ENCODE peak calls at places on chromosome 15, in seven cellular contexts. R is AG04450; Z is HFFc6; I is Calu3; U is tibial nerve; F is foreskin fibroblast; D is CD4-positive, alpha-beta T cell. T is an unnamed sample.

GRCh38 chr15:47736123-47736786 is 18.9 kb downstream of the SEMA6D start:
- DNase-seq in Z (no peak), R (no peak), D (no peak), I (no peak), F (no peak), U (no peak), T (no peak)

GRCh38 chr15:97234841-97235240 is 725.7 kb upstream of the ARRDC4 start:
- DNase-seq in D (no peak), Z (no peak), I (no peak), F (no peak), U (no peak), R (no peak), T (no peak)

GRCh38 chr15:58260186-58260910 is 122.2 kb downstream of the AQP9 start:
- DNase-seq in R (no peak), Z (no peak), U (no peak), F (no peak), D (no peak), I (no peak), T (no peak)

GRCh38 chr15:65286069-65286703 is 497 bp downstream of the PARP16 start:
- DNase-seq in U (no peak), I (no peak), F (no peak), R (no peak), Z (no peak), D (no peak), T (peak)

GRCh38 chr15:66472176-66472999 is 25.2 kb downstream of the SNAPC5 start:
- DNase-seq in D (peak), R (no peak), U (no peak), Z (peak), F (no peak), I (peak), T (no peak)

GRCh38 chr15:26891448-26891881 is 24.6 kb downstream of the GABRA5 start:
- DNase-seq in Z (peak), D (no peak), I (peak), F (peak), U (peak), R (no peak), T (peak)

GRCh38 chr15:62165793-62166380 is 802 bp upstream of the C2CD4B start:
- DNase-seq in Z (no peak), R (no peak), I (no peak), D (no peak), U (no peak), F (no peak), T (no peak)

GRCh38 chr15:101025116-101025885 is 106.1 kb downstream of the LRRK1 start:
- DNase-seq in D (no peak), I (no peak), U (no peak), Z (no peak), F (no peak), R (no peak), T (peak)

GRCh38 chr15:54789377-54789776 is 407.4 kb downstream of the RSL24D1 start:
- DNase-seq in I (no peak), Z (no peak), U (no peak), F (no peak), D (no peak), R (no peak), T (no peak)

GRCh38 chr15:88954431-88955277 is 41.5 kb upstream of the MFGE8 start:
- DNase-seq in U (no peak), Z (no peak), D (no peak), F (no peak), R (no peak), I (no peak), T (no peak)

DNA sequence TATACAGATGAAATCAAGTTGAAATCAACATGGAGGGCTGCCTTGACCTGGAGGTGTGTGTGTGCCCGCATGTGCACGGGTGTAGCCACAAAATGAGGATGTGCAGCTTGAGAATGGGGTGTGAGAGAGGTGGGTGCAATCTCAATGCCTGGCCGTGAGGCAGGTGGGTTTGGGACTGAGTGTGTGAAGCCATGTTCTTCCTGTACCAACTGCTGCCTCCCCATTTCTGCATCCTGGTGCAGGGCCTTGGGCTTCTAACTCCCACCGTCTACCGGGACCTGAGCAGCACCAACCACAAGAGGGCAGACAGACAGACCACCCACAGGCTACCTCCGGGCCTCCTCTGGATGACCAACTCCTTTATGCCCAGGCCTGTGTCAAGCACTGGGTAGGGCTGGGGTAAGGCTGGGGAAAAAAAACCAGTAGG is 161.9 kb upstream of the TLE3 start:
- DNase-seq in R (no peak), I (no peak), D (no peak), U (no peak), F (no peak), Z (no peak), T (no peak)
- TF ChIP-seq CTCF in R (peak), I (no peak), D (no peak), U (no peak), F (peak), Z (peak), T (peak)

GRCh38 chr15:85452436-85452835 is 72.0 kb downstream of the AKAP13 start:
- DNase-seq in D (no peak), Z (no peak), U (no peak), F (no peak), I (no peak), R (no peak), T (no peak)

GRCh38 chr15:85455851-85456250 is 75.4 kb downstream of the AKAP13 start:
- DNase-seq in U (no peak), D (no peak), R (no peak), F (no peak), Z (no peak), I (no peak), T (no peak)

GRCh38 chr15:85454403-85454802 is 74.0 kb downstream of the AKAP13 start:
- DNase-seq in Z (no peak), F (no peak), U (no peak), D (no peak), I (peak), R (no peak), T (no peak)

GRCh38 chr15:85451099-85451700 is 70.8 kb downstream of the AKAP13 start:
- DNase-seq in F (no peak), D (no peak), R (no peak), U (no peak), Z (no peak), I (no peak), T (no peak)

DNA sequence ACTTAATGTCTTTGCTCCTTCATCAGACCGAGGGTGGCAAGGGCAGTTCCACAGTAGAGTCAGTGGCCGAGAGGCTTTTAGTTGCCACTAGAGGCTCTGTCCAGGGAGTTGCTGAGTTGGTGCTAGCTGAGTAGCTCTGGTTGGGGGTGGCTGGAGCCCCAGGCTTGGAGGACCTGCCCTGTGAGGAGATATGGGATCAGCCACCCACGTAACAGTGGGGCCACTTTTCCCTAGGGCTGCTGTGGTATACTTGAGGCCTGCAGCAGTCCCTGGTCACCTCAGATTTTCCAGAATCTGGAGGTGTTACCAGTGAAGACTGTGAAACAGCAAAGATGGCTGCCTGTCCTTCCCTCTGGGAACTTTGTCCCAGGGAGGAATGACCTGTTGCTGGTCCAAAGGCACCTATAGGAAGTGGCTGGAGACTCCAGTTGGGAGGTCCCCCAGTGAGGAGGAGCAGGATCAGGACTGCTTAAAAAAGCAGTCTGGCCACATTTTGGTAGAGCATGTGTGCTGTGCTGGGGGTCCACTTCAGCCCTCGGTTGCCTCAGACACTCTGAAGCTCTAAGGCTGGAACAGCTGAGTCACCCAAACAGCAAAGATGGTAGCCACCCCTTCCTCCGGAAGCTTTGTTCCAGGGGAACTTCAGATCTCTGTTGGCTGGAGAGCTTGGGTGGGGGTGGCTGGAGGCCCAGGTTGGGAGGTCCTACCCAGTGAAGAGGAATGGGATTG is 72.9 kb downstream of the AKAP13 start:
- DNase-seq in D (no peak), F (no peak), R (no peak), U (no peak), Z (no peak), I (no peak), T (no peak)
- TF ChIP-seq CTCF in D (no peak), F (no peak), R (no peak), U (no peak), Z (no peak), I (no peak), T (no peak)

GRCh38 chr15:85504739-85505676 is 124.6 kb downstream of the AKAP13 start:
- DNase-seq in I (peak), D (no peak), Z (peak), R (peak), F (peak), U (peak), T (no peak)
- TF ChIP-seq CTCF in I (no peak), D (peak), Z (peak), R (peak), F (peak), U (peak), T (peak)

GRCh38 chr15:67744331-67745058 is 80.8 kb upstream of the SKOR1 start:
- DNase-seq in U (no peak), F (no peak), R (no peak), Z (no peak), I (no peak), D (no peak), T (no peak)
- TF ChIP-seq CTCF in U (no peak), F (no peak), R (no peak), Z (no peak), I (no peak), D (no peak), T (no peak)

DNA sequence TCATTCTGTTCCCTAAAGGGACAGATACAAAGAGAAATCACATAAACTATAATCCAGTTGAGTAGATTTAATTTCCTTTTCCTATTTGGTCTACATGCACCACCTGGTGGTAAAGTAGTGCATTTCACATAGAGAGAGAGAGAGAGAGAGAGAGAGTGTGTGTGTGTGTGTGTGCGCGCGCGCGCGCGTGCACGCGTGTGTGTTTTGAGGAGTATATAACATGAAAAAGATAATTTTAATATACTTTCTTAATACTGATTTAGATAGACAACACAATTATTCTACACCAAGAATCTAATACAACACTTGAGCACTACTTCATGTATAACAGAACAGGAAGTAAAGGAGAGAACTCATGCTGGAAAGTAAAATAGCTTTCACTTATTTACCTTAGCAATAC is 1.1 kb upstream of the FGF7 start:
- DNase-seq in Z (peak), U (peak), R (peak), I (peak), F (peak), D (peak), T (no peak)
- TF ChIP-seq CTCF in Z (peak), U (peak), R (peak), I (peak), F (peak), D (peak), T (peak)